ENCODE peak calls at places on chromosomes 16 and 17, in four cellular contexts. One of them, this sample, is unnamed.

GRCh38 chr17:74860229-74860998 is 729 bp upstream of the GRIN2C start:
- DNase-seq in cardiac muscle cell: no peak
- DNase-seq in fibroblast of the aortic adventitia: no peak
- DNase-seq in AG10803: no peak
- DNase-seq in this sample: no peak

GRCh38 chr17:19996086-19996485 is 13.1 kb upstream of the SPECC1 start:
- DNase-seq in AG10803: no peak
- DNase-seq in cardiac muscle cell: no peak
- DNase-seq in fibroblast of the aortic adventitia: no peak
- DNase-seq in this sample: no peak

GRCh38 chr16:5333991-5334390 is 236.4 kb upstream of the EEF2KMT start:
- DNase-seq in fibroblast of the aortic adventitia: no peak
- DNase-seq in cardiac muscle cell: no peak
- DNase-seq in AG10803: no peak
- DNase-seq in this sample: no peak

GRCh38 chr17:75822119-75822799 is 21.9 kb downstream of the UNC13D start:
- DNase-seq in fibroblast of the aortic adventitia: no peak
- DNase-seq in cardiac muscle cell: no peak
- DNase-seq in AG10803: no peak
- DNase-seq in this sample: no peak

GRCh38 chr17:79892457-79893236 is 53.4 kb upstream of the CBX4 start:
- DNase-seq in AG10803: no peak
- DNase-seq in cardiac muscle cell: no peak
- DNase-seq in fibroblast of the aortic adventitia: no peak
- DNase-seq in this sample: no peak

GRCh38 chr17:74547264-74547663 is 1.3 kb upstream of the CD300C start:
- DNase-seq in fibroblast of the aortic adventitia: no peak
- DNase-seq in AG10803: no peak
- DNase-seq in cardiac muscle cell: no peak
- DNase-seq in this sample: no peak

GRCh38 chr17:41645371-41646063 is 21.1 kb upstream of the KRT17 start:
- DNase-seq in AG10803: peak; percentile 45
- DNase-seq in cardiac muscle cell: peak; percentile 56
- DNase-seq in fibroblast of the aortic adventitia: peak; percentile 60
- DNase-seq in this sample: peak; percentile 58

GRCh38 chr17:1695365-1695764 is 10.7 kb upstream of the PRPF8 start:
- DNase-seq in fibroblast of the aortic adventitia: no peak
- DNase-seq in cardiac muscle cell: no peak
- DNase-seq in AG10803: no peak
- DNase-seq in this sample: no peak

GRCh38 chr16:58727796-58728568 is 6.1 kb downstream of the GOT2 start:
- DNase-seq in fibroblast of the aortic adventitia: no peak
- DNase-seq in cardiac muscle cell: no peak
- DNase-seq in AG10803: no peak
- DNase-seq in this sample: no peak

GRCh38 chr17:53150101-53150698 is 672.5 kb upstream of the KIF2B start:
- DNase-seq in fibroblast of the aortic adventitia: no peak
- DNase-seq in AG10803: no peak
- DNase-seq in cardiac muscle cell: peak; percentile 25
- DNase-seq in this sample: peak; percentile 3

GRCh38 chr16:7055443-7055842 is 277.2 kb upstream of the RBFOX1 start:
- DNase-seq in fibroblast of the aortic adventitia: no peak
- DNase-seq in cardiac muscle cell: no peak
- DNase-seq in AG10803: no peak
- DNase-seq in this sample: no peak

GRCh38 chr17:55783684-55784245 is 32.9 kb downstream of the PCTP start:
- DNase-seq in cardiac muscle cell: peak; percentile 47
- DNase-seq in fibroblast of the aortic adventitia: peak; percentile 18
- DNase-seq in AG10803: peak; percentile 57
- DNase-seq in this sample: peak; percentile 67

GRCh38 chr17:16286947-16287562 is 66.2 kb downstream of the CENPV start:
- DNase-seq in cardiac muscle cell: peak; percentile 73
- DNase-seq in AG10803: no peak
- DNase-seq in fibroblast of the aortic adventitia: peak; percentile 64
- DNase-seq in this sample: peak; percentile 49

GRCh38 chr16:13863075-13863765 is 56.7 kb upstream of the ERCC4 start:
- DNase-seq in fibroblast of the aortic adventitia: peak; percentile 7
- DNase-seq in cardiac muscle cell: peak; percentile 4
- DNase-seq in AG10803: no peak
- DNase-seq in this sample: peak; percentile 1

GRCh38 chr16:11497851-11498289 is 88.8 kb downstream of the LITAF start:
- DNase-seq in fibroblast of the aortic adventitia: peak; percentile 49
- DNase-seq in AG10803: peak; percentile 4
- DNase-seq in cardiac muscle cell: peak; percentile 77
- DNase-seq in this sample: peak; percentile 61

GRCh38 chr17:78458739-78459335 is 80.4 kb downstream of the PGS1 start:
- DNase-seq in fibroblast of the aortic adventitia: no peak
- DNase-seq in AG10803: no peak
- DNase-seq in cardiac muscle cell: no peak
- DNase-seq in this sample: no peak

GRCh38 chr17:77318021-77318420 is 177.3 kb downstream of the SEC14L1 start:
- DNase-seq in cardiac muscle cell: no peak
- DNase-seq in AG10803: no peak
- DNase-seq in fibroblast of the aortic adventitia: no peak
- DNase-seq in this sample: no peak

GRCh38 chr16:84600343-84601229 is 17.3 kb downstream of the COTL1 start:
- DNase-seq in AG10803: no peak
- DNase-seq in fibroblast of the aortic adventitia: peak; percentile 28
- DNase-seq in cardiac muscle cell: peak; percentile 43
- DNase-seq in this sample: no peak

GRCh38 chr16:10519929-10520868 is 60.2 kb downstream of the EMP2 start:
- DNase-seq in fibroblast of the aortic adventitia: no peak
- DNase-seq in cardiac muscle cell: no peak
- DNase-seq in AG10803: no peak
- DNase-seq in this sample: no peak

GRCh38 chr17:337866-338265 is 14.7 kb downstream of the RPH3AL start:
- DNase-seq in fibroblast of the aortic adventitia: no peak
- DNase-seq in cardiac muscle cell: no peak
- DNase-seq in AG10803: no peak
- DNase-seq in this sample: no peak

GRCh38 chr16:66925322-66925840 is at the start of gene RRAD:
- DNase-seq in fibroblast of the aortic adventitia: peak; percentile 64
- DNase-seq in cardiac muscle cell: peak; percentile 45
- DNase-seq in AG10803: peak; percentile 44
- DNase-seq in this sample: peak; percentile 36

GRCh38 chr17:79521225-79521624 is 89.6 kb downstream of the RBFOX3 start:
- DNase-seq in AG10803: no peak
- DNase-seq in cardiac muscle cell: no peak
- DNase-seq in fibroblast of the aortic adventitia: no peak
- DNase-seq in this sample: no peak

GRCh38 chr16:9526791-9527190 is 435.3 kb downstream of the HAPSTR1 start:
- DNase-seq in cardiac muscle cell: no peak
- DNase-seq in AG10803: no peak
- DNase-seq in fibroblast of the aortic adventitia: no peak
- DNase-seq in this sample: no peak

DNA sequence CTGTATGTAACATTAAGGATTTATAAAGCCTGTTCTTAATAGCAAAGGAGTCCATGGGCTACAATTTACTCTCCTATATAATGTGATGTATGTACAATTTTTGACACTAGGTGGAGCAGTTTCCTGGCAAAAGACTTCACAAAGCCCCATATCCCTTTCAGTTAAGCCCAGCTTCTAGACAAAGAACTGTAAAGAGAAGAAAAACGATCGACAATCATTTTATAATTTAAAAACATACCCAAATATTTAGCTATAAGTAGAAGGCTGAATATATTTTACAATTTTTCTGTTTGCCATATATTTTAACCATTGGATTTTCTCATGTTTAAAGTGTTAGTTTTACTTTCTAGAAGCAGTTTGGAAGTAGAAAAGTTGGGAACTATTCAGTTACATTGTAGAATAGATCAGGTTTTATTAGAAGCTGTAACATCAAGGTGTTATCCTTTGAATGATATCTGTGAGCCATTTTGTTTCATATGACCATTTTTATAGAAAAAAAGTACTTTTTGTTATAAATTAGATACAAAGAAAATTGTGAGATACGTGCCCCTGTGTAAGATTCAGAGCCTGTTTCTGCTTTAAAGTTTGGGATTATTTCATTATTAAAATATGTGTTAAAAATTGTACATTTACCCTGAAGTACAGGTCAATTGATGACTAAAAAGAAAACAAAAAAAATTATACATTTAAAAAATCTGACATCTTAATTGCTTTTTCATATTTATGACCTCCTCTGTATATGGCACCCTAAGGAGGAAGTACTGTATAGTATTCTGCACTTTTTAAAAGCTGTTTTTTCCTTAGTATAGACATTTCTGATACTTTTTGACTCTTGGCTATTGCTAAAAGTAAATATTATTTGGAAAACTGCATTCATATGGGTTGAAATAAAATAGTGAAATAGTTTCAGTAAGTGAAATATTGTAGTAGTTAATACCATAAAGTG is 46.3 kb downstream of the VMP1 start:
- DNase-seq in cardiac muscle cell: peak; percentile 93
- DNase-seq in fibroblast of the aortic adventitia: peak; percentile 96
- DNase-seq in AG10803: peak; percentile 87
- DNase-seq in this sample: peak; percentile 95
- TF ChIP-seq CTCF in cardiac muscle cell: peak; percentile 58
- TF ChIP-seq CTCF in fibroblast of the aortic adventitia: peak; percentile 54
- TF ChIP-seq CTCF in AG10803: peak; percentile 73
- TF ChIP-seq CTCF in this sample: peak; percentile 60

DNA sequence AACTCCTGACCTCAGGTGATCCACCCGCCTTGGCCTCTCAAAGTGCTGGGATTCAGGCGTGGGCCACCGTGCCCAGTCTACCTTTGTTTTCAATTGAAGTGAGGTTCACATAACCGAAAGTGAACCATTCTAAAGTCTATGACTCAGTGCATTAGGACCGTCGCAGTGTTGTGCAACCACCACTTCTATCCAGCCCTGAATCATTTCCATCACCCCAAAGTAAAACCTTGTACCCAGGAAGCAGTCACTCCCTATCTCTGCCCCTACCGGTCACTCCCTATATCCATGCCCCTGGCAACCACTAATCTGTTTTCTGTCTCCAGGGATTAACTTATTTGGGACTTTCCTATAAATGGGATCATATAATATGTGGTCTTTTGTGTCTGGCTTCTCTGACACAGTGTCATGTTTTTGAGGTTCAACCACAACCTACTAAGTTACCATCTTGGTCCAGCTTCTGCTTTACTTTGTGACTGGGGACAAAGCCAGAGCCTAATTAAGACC is 28.3 kb upstream of the CDC42EP4 start:
- DNase-seq in fibroblast of the aortic adventitia: peak; percentile 94
- DNase-seq in cardiac muscle cell: peak; percentile 91
- DNase-seq in AG10803: peak; percentile 94
- DNase-seq in this sample: peak; percentile 95
- TF ChIP-seq CTCF in fibroblast of the aortic adventitia: peak; percentile 59
- TF ChIP-seq CTCF in cardiac muscle cell: peak; percentile 47
- TF ChIP-seq CTCF in AG10803: peak; percentile 71
- TF ChIP-seq CTCF in this sample: peak; percentile 53

GRCh38 chr17:22506231-22506630 is 813.9 kb downstream of the KCNJ18 start:
- DNase-seq in cardiac muscle cell: no peak
- DNase-seq in AG10803: no peak
- DNase-seq in fibroblast of the aortic adventitia: no peak
- DNase-seq in this sample: no peak

GRCh38 chr17:22506861-22507260 is 814.5 kb downstream of the KCNJ18 start:
- DNase-seq in AG10803: no peak
- DNase-seq in cardiac muscle cell: no peak
- DNase-seq in fibroblast of the aortic adventitia: no peak
- DNase-seq in this sample: no peak

GRCh38 chr17:22505660-22506059 is 813.3 kb downstream of the KCNJ18 start:
- DNase-seq in AG10803: no peak
- DNase-seq in cardiac muscle cell: no peak
- DNase-seq in fibroblast of the aortic adventitia: no peak
- DNase-seq in this sample: no peak

GRCh38 chr17:22510504-22510903 is 818.2 kb downstream of the KCNJ18 start:
- DNase-seq in AG10803: no peak
- DNase-seq in cardiac muscle cell: no peak
- DNase-seq in fibroblast of the aortic adventitia: no peak
- DNase-seq in this sample: no peak

GRCh38 chr17:22507823-22508222 is 815.5 kb downstream of the KCNJ18 start:
- DNase-seq in fibroblast of the aortic adventitia: no peak
- DNase-seq in AG10803: no peak
- DNase-seq in cardiac muscle cell: no peak
- DNase-seq in this sample: no peak
- TF ChIP-seq CTCF in fibroblast of the aortic adventitia: no peak
- TF ChIP-seq CTCF in AG10803: no peak
- TF ChIP-seq CTCF in cardiac muscle cell: no peak
- TF ChIP-seq CTCF in this sample: no peak

DNA sequence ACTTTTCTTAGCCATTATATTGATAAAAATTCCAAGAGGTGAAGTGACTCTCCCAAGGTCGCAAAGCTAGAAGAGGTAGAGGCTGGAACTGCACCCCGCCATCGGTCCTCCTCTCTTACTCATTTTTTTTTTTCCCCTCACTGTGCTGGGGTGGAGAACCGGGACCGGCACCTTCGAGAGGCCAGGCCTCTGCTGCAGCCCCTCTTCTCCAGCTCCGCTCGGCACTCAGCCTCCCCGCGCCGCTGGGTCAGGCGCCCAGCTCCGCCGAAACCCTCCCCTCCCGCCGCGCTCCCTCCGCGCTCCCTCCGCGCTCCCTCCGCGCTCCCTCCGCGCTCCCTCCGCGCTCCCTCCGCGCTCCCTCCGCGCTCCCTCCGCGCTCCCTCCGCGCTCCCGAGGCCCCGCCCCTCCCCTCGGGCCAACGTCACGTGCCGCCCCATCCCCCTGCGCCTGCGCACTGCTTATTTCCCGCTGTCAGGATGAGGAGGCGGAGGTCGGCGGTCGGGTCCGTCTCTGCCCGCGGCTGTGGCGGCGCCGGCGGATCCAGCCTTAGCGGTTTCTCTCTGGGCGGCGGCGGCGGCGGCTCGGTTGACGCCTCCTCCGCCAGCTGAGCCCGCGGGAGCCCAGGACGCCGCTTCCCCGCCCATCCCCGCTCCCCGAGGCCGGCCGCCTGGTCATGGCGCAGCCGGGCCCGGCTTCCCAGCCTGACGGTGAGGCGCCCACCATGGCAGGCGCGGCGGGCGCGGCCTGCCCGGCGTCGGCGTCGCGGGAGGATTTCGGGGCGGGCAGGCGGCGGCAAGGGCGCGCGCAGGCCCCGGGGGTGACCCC is at the start of gene RABEP1:
- DNase-seq in fibroblast of the aortic adventitia: peak; percentile 88
- DNase-seq in cardiac muscle cell: peak; percentile 95
- DNase-seq in AG10803: peak; percentile 91
- DNase-seq in this sample: peak; percentile 91
- TF ChIP-seq CTCF in fibroblast of the aortic adventitia: peak; percentile 55
- TF ChIP-seq CTCF in cardiac muscle cell: peak; percentile 14
- TF ChIP-seq CTCF in AG10803: peak; percentile 30
- TF ChIP-seq CTCF in this sample: peak; percentile 19

GRCh38 chr17:6749519-6749918 is 6.3 kb upstream of the XAF1 start:
- DNase-seq in cardiac muscle cell: peak; percentile 42
- DNase-seq in AG10803: no peak
- DNase-seq in fibroblast of the aortic adventitia: peak; percentile 16
- DNase-seq in this sample: peak; percentile 53
- TF ChIP-seq CTCF in cardiac muscle cell: peak; percentile 21
- TF ChIP-seq CTCF in AG10803: no peak
- TF ChIP-seq CTCF in fibroblast of the aortic adventitia: no peak
- TF ChIP-seq CTCF in this sample: peak; percentile 36

This sample was measured in fibroblast of pulmonary artery.